ENCODE peak calls at places on chromosomes 3 and 15, in six cellular contexts. A, X, K, Z, E and C are unnamed samples.

GRCh38 chr3:105473521-105474223 is 107.0 kb downstream of the ALCAM start:
- DNase-seq in A (peak; percentile 79), X (no peak), K (peak; percentile 94), Z (no peak), E (no peak), C (no peak)

GRCh38 chr15:69377137-69377536 is 37.0 kb upstream of the KIF23 start:
- DNase-seq in A (no peak), X (no peak), K (no peak), Z (no peak), E (no peak), C (no peak)

GRCh38 chr3:18667552-18667951 is 242.4 kb upstream of the SATB1 start:
- DNase-seq in A (no peak), X (no peak), K (no peak), Z (no peak), E (no peak), C (no peak)

GRCh38 chr3:27963519-27963918 is 241.4 kb upstream of the EOMES start:
- DNase-seq in A (no peak), X (no peak), K (no peak), Z (no peak), E (no peak), C (no peak)

GRCh38 chr3:50585919-50586762 is 16.8 kb downstream of the HEMK1 start:
- DNase-seq in A (no peak), X (no peak), K (no peak), Z (no peak), E (no peak), C (no peak)

GRCh38 chr3:98962189-98962930 is 60.9 kb upstream of the DCBLD2 start:
- DNase-seq in A (peak; percentile 68), X (no peak), K (peak; percentile 100), Z (no peak), E (no peak), C (no peak)

GRCh38 chr3:79606414-79606813 is 161.4 kb downstream of the ROBO1 start:
- DNase-seq in A (no peak), X (no peak), K (no peak), Z (no peak), E (no peak), C (no peak)

GRCh38 chr3:100103558-100104441 is 10.5 kb downstream of the FILIP1L start:
- DNase-seq in A (no peak), X (no peak), K (no peak), Z (no peak), E (no peak), C (no peak)

GRCh38 chr15:80608688-80609087 is 86.4 kb upstream of the ABHD17C start:
- DNase-seq in A (no peak), X (no peak), K (no peak), Z (no peak), E (no peak), C (no peak)

GRCh38 chr15:101056366-101057334 is 137.5 kb downstream of the LRRK1 start:
- DNase-seq in A (no peak), X (no peak), K (no peak), Z (no peak), E (peak; percentile 24), C (no peak)

GRCh38 chr15:70309035-70309434 is 211.3 kb upstream of the TLE3 start:
- DNase-seq in A (no peak), X (no peak), K (no peak), Z (no peak), E (no peak), C (no peak)

GRCh38 chr3:52705438-52705687 is 228 bp downstream of the GLT8D1 start:
- DNase-seq in A (no peak), X (no peak), K (no peak), Z (no peak), E (no peak), C (no peak)

GRCh38 chr3:65351753-65352152 is 664.0 kb upstream of the ADAMTS9 start:
- DNase-seq in A (no peak), X (no peak), K (no peak), Z (no peak), E (no peak), C (no peak)

GRCh38 chr15:73386886-73387506 is 18.2 kb upstream of the HCN4 start:
- DNase-seq in A (no peak), X (no peak), K (no peak), Z (no peak), E (no peak), C (no peak)

GRCh38 chr15:74414081-74414580 is 19.6 kb downstream of the SEMA7A start:
- DNase-seq in A (no peak), X (no peak), K (no peak), Z (no peak), E (no peak), C (no peak)

GRCh38 chr3:52228266-52228665 is 2.8 kb upstream of the TLR9 start:
- DNase-seq in A (no peak), X (no peak), K (no peak), Z (no peak), E (no peak), C (no peak)